ENCODE peak calls at places on chromosome 1, in ten cellular contexts. One of them, this sample, is unnamed.

GRCh38 chr1:39623053-39623452 is 16.4 kb downstream of the HEYL start:
- DNase-seq in psoas muscle: peak; percentile 75
- DNase-seq in stimulated activated CD8-positive, alpha-beta memory T cell treated with anti-CD3 and anti-CD28 coated beads, Interleukin-12 subunit alpha, Interleukin-12 subunit beta, amount 100 ng/mL, for 1 hour: no peak
- DNase-seq in NCI-H1417: no peak
- DNase-seq in upper lobe of right lung: no peak
- DNase-seq in activated CD8-positive, alpha-beta T cell treated with anti-CD3 and anti-CD28 coated beads for 36 hours: no peak
- DNase-seq in aorta: peak; percentile 75
- DNase-seq in RPMI7951: no peak
- DNase-seq in pancreas: peak; percentile 79
- DNase-seq in NCI-H1092 treated with DMSO at 0.1 percent for 48 hours: no peak
- DNase-seq in this sample: no peak

GRCh38 chr1:21626921-21627339 is 42.2 kb downstream of the RAP1GAP start:
- DNase-seq in psoas muscle: no peak
- DNase-seq in upper lobe of right lung: no peak
- DNase-seq in NCI-H1092 treated with DMSO at 0.1 percent for 48 hours: no peak
- DNase-seq in stimulated activated CD8-positive, alpha-beta memory T cell treated with anti-CD3 and anti-CD28 coated beads, Interleukin-12 subunit alpha, Interleukin-12 subunit beta, amount 100 ng/mL, for 1 hour: no peak
- DNase-seq in NCI-H1417: no peak
- DNase-seq in aorta: no peak
- DNase-seq in activated CD8-positive, alpha-beta T cell treated with anti-CD3 and anti-CD28 coated beads for 36 hours: no peak
- DNase-seq in pancreas: peak; percentile 17
- DNase-seq in RPMI7951: peak; percentile 98
- DNase-seq in this sample: no peak

GRCh38 chr1:119374208-119374877 is 5.8 kb downstream of the HAO2 start:
- DNase-seq in RPMI7951: peak; percentile 60
- DNase-seq in psoas muscle: no peak
- DNase-seq in upper lobe of right lung: no peak
- DNase-seq in activated CD8-positive, alpha-beta T cell treated with anti-CD3 and anti-CD28 coated beads for 36 hours: peak; percentile 5
- DNase-seq in aorta: no peak
- DNase-seq in stimulated activated CD8-positive, alpha-beta memory T cell treated with anti-CD3 and anti-CD28 coated beads, Interleukin-12 subunit alpha, Interleukin-12 subunit beta, amount 100 ng/mL, for 1 hour: no peak
- DNase-seq in pancreas: no peak
- DNase-seq in NCI-H1417: no peak
- DNase-seq in NCI-H1092 treated with DMSO at 0.1 percent for 48 hours: no peak
- DNase-seq in this sample: no peak

GRCh38 chr1:206419783-206420182 is 50.5 kb upstream of the IKBKE start:
- DNase-seq in aorta: no peak
- DNase-seq in stimulated activated CD8-positive, alpha-beta memory T cell treated with anti-CD3 and anti-CD28 coated beads, Interleukin-12 subunit alpha, Interleukin-12 subunit beta, amount 100 ng/mL, for 1 hour: no peak
- DNase-seq in RPMI7951: no peak
- DNase-seq in NCI-H1092 treated with DMSO at 0.1 percent for 48 hours: no peak
- DNase-seq in activated CD8-positive, alpha-beta T cell treated with anti-CD3 and anti-CD28 coated beads for 36 hours: no peak
- DNase-seq in NCI-H1417: no peak
- DNase-seq in upper lobe of right lung: no peak
- DNase-seq in pancreas: no peak
- DNase-seq in psoas muscle: no peak
- DNase-seq in this sample: no peak

GRCh38 chr1:26833432-26834405 is 7.2 kb downstream of the ZDHHC18 start:
- DNase-seq in upper lobe of right lung: no peak
- DNase-seq in NCI-H1092 treated with DMSO at 0.1 percent for 48 hours: no peak
- DNase-seq in stimulated activated CD8-positive, alpha-beta memory T cell treated with anti-CD3 and anti-CD28 coated beads, Interleukin-12 subunit alpha, Interleukin-12 subunit beta, amount 100 ng/mL, for 1 hour: peak; percentile 83
- DNase-seq in aorta: peak; percentile 75
- DNase-seq in psoas muscle: peak; percentile 64
- DNase-seq in pancreas: no peak
- DNase-seq in RPMI7951: no peak
- DNase-seq in NCI-H1417: no peak
- DNase-seq in activated CD8-positive, alpha-beta T cell treated with anti-CD3 and anti-CD28 coated beads for 36 hours: peak; percentile 95
- DNase-seq in this sample: peak; percentile 97

GRCh38 chr1:59261537-59261936 is 35.4 kb upstream of the FGGY start:
- DNase-seq in upper lobe of right lung: no peak
- DNase-seq in NCI-H1092 treated with DMSO at 0.1 percent for 48 hours: no peak
- DNase-seq in RPMI7951: no peak
- DNase-seq in activated CD8-positive, alpha-beta T cell treated with anti-CD3 and anti-CD28 coated beads for 36 hours: no peak
- DNase-seq in aorta: no peak
- DNase-seq in psoas muscle: no peak
- DNase-seq in pancreas: no peak
- DNase-seq in stimulated activated CD8-positive, alpha-beta memory T cell treated with anti-CD3 and anti-CD28 coated beads, Interleukin-12 subunit alpha, Interleukin-12 subunit beta, amount 100 ng/mL, for 1 hour: no peak
- DNase-seq in NCI-H1417: no peak
- DNase-seq in this sample: no peak

GRCh38 chr1:201742476-201742875 is 86.5 kb upstream of the IPO9 start:
- DNase-seq in RPMI7951: peak; percentile 49
- DNase-seq in NCI-H1417: no peak
- DNase-seq in pancreas: no peak
- DNase-seq in upper lobe of right lung: no peak
- DNase-seq in psoas muscle: peak; percentile 73
- DNase-seq in activated CD8-positive, alpha-beta T cell treated with anti-CD3 and anti-CD28 coated beads for 36 hours: no peak
- DNase-seq in NCI-H1092 treated with DMSO at 0.1 percent for 48 hours: no peak
- DNase-seq in stimulated activated CD8-positive, alpha-beta memory T cell treated with anti-CD3 and anti-CD28 coated beads, Interleukin-12 subunit alpha, Interleukin-12 subunit beta, amount 100 ng/mL, for 1 hour: no peak
- DNase-seq in aorta: no peak
- DNase-seq in this sample: no peak

GRCh38 chr1:3068400-3069361 is at the start of gene PRDM16:
- DNase-seq in pancreas: peak; percentile 65
- DNase-seq in activated CD8-positive, alpha-beta T cell treated with anti-CD3 and anti-CD28 coated beads for 36 hours: peak; percentile 50
- DNase-seq in NCI-H1417: no peak
- DNase-seq in aorta: peak; percentile 64
- DNase-seq in stimulated activated CD8-positive, alpha-beta memory T cell treated with anti-CD3 and anti-CD28 coated beads, Interleukin-12 subunit alpha, Interleukin-12 subunit beta, amount 100 ng/mL, for 1 hour: no peak
- DNase-seq in RPMI7951: peak; percentile 12
- DNase-seq in NCI-H1092 treated with DMSO at 0.1 percent for 48 hours: peak; percentile 3
- DNase-seq in psoas muscle: peak; percentile 55
- DNase-seq in upper lobe of right lung: peak; percentile 79
- DNase-seq in this sample: peak; percentile 29

GRCh38 chr1:233057836-233058235 is 107.4 kb downstream of the NTPCR start:
- DNase-seq in NCI-H1092 treated with DMSO at 0.1 percent for 48 hours: no peak
- DNase-seq in upper lobe of right lung: no peak
- DNase-seq in aorta: no peak
- DNase-seq in stimulated activated CD8-positive, alpha-beta memory T cell treated with anti-CD3 and anti-CD28 coated beads, Interleukin-12 subunit alpha, Interleukin-12 subunit beta, amount 100 ng/mL, for 1 hour: no peak
- DNase-seq in activated CD8-positive, alpha-beta T cell treated with anti-CD3 and anti-CD28 coated beads for 36 hours: no peak
- DNase-seq in NCI-H1417: no peak
- DNase-seq in RPMI7951: no peak
- DNase-seq in pancreas: no peak
- DNase-seq in psoas muscle: no peak
- DNase-seq in this sample: no peak